ENCODE peak calls at places on chromosomes 5 and 9, in four cellular contexts. E, P, N and R are unnamed samples.

GRCh38 chr5:154740957-154741356 is 14.2 kb upstream of the LARP1 start:
- DNase-seq in E (no peak), P (peak), N (no peak), R (peak)

GRCh38 chr9:93697352-93698139 is 121.2 kb downstream of the PHF2 start:
- DNase-seq in E (no peak), P (no peak), N (no peak), R (no peak)

GRCh38 chr5:159478950-159479349 is 148.7 kb upstream of the IL12B start:
- DNase-seq in E (no peak), P (no peak), N (no peak), R (no peak)

GRCh38 chr5:1913578-1913977 is 30.9 kb upstream of the IRX4 start:
- DNase-seq in E (no peak), P (no peak), N (no peak), R (no peak)

GRCh38 chr9:7433508-7434292 is 365.9 kb downstream of the DMAC1 start:
- DNase-seq in E (no peak), P (no peak), N (no peak), R (no peak)

GRCh38 chr5:98938459-98938858 is 9.7 kb upstream of the CHD1 start:
- DNase-seq in E (no peak), P (peak), N (no peak), R (peak)

GRCh38 chr9:91156451-91157234 is 205.1 kb downstream of the AUH start:
- DNase-seq in E (no peak), P (no peak), N (peak), R (no peak)

GRCh38 chr9:134163374-134164196 is 779 bp downstream of the RNU6ATAC start:
- DNase-seq in E (peak), P (peak), N (peak), R (peak)

GRCh38 chr5:1893754-1894153 is 11.0 kb upstream of the IRX4 start:
- DNase-seq in E (no peak), P (no peak), N (no peak), R (no peak)

DNA sequence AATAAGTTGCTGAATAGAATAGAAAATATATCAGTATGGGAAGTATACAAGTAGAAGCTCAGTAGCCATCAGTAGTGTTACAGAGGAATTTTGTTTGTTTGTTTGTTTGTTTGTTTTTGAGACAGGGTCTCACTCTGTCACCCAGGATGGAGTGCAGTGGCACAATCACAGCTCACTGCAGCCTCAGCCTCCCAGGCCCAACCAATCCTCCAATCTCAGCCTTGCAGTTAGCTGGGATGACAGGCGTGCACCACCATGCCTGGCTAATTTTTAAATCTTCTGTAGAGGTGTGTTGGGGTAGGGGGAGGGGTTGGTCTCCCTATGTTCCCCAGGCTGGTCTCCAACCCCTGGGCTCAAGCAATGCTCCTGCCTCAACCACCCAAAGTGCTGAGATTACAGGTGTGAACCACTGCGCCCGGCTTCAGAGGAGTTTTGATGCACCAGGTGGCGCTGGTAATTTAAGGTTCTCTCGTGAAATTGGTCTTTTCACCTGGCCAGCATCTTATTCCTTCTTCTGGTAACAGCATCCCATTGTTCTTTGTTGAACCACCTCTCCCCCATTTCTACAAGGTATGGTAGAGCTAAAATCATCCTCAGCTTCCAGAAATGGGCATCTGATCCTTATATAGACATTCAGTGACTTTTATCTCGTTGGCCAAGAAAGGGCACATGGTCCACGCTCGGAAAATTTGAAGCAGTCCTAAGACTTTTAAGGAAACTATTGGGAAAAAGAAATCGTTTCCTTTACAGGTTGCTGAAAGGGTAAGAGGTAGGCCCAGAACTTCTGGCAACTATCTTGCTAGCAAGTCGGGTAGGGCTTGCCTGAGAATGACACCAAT is 157.1 kb downstream of the ARRDC3 start:
- DNase-seq in E (peak), P (no peak), N (peak), R (no peak)
- TF ChIP-seq CTCF in E (peak), P (no peak), N (peak), R (peak)

DNA sequence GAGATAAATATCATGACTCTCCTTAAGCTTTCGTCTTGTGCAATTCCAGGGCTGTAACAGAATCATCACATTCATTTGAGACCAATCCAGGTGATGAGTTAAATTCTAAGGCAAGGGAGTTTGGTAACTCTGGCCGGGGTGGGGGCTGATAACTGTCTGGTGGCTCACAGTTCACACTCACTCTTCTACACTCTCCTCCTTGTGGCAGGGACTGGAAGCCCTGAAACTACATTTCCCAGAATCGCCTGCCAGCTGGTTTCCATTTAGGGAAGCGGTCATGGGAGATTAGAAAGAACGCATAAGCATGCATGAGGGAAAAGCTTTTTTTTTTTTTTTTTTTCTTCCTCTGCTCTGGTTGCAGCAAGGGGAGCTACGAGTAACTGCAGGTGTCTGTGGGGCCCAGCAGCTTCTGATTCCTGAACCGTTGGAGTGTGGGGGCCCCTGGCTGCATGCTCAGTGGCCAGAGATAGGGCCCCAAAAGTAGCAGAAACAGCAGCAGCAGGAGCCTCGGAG is 154.8 kb upstream of the TBC1D2 start:
- DNase-seq in E (no peak), P (peak), N (no peak), R (peak)
- TF ChIP-seq CTCF in E (no peak), P (peak), N (no peak), R (peak)

DNA sequence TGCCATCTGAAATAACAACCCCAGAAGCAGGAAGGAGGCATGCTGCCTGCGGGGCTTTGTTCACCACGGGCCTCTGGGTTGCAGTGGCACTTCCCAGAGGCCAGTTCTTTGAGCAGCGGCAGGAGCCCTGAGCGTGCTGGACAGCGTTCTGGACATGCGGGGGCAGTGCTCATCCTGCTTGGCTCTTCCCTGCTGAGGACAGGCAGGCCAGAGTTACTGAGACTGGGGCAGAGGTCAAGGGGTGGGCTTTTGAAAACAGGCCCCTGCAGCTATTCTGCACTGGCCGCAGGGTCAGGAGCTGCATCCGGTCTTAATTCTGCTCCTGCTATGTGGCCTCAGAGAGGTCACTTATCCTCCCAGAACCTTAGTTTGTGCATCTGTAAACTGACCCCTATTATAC is 258.6 kb downstream of the FSTL4 start:
- DNase-seq in E (no peak), P (no peak), N (no peak), R (no peak)
- TF ChIP-seq CTCF in E (no peak), P (no peak), N (no peak), R (no peak)

GRCh38 chr5:135729582-135729879 is 104.9 kb upstream of the SLC25A48 start:
- DNase-seq in E (no peak), P (no peak), N (no peak), R (no peak)
- TF ChIP-seq CTCF in E (no peak), P (peak), N (no peak), R (peak)

GRCh38 chr9:87443461-87443860 is 54.2 kb upstream of the DAPK1 start:
- DNase-seq in E (no peak), P (no peak), N (no peak), R (no peak)
- TF ChIP-seq CTCF in E (no peak), P (no peak), N (no peak), R (no peak)

GRCh38 chr5:106843812-106844416 is 826.8 kb downstream of the EFNA5 start:
- DNase-seq in E (no peak), P (peak), N (no peak), R (no peak)
- TF ChIP-seq CTCF in E (no peak), P (no peak), N (peak), R (no peak)

GRCh38 chr9:107813287-107813686 is 323.7 kb upstream of the KLF4 start:
- DNase-seq in E (no peak), P (no peak), N (no peak), R (no peak)
- TF ChIP-seq CTCF in E (no peak), P (no peak), N (no peak), R (no peak)

GRCh38 chr9:90053027-90053426 is 448.2 kb downstream of the GADD45G start:
- DNase-seq in E (no peak), P (no peak), N (no peak), R (no peak)
- TF ChIP-seq CTCF in E (no peak), P (no peak), N (no peak), R (peak)

GRCh38 chr5:140630296-140630695 is 2.7 kb downstream of the CD14 start:
- DNase-seq in E (no peak), P (no peak), N (no peak), R (peak)
- TF ChIP-seq CTCF in E (no peak), P (no peak), N (no peak), R (no peak)

DNA sequence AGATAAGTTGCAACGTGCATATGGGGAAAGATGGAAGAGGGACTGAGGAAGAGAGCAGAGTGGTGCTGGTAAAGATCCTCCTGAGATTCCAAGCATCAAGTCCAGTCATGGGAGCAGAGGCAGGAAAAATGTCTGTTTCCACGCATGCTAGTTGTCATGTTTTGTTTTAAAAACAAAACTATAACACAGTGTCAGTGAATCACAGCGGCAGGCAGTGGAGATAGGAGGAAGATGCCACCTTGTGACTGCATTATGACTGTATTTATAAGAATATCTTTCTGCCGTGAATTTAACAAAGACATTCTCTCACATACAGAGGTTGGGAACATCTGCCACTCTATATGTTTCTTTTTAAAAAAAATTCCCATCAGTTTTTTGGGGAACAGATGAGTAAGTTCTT is 3.7 kb upstream of the SVEP1 start:
- DNase-seq in E (no peak), P (peak), N (no peak), R (peak)
- TF ChIP-seq CTCF in E (no peak), P (no peak), N (no peak), R (peak)